ENCODE peak calls at places on chromosomes 3 and 15, in six cellular contexts. X, R, T, F, V and M are unnamed samples.

GRCh38 chr3:14144423-14145075 is 19.7 kb downstream of the TMEM43 start:
- DNase-seq in X (peak; percentile 51), R (peak; percentile 100), T (peak; percentile 99), F (no peak), V (peak; percentile 98), M (peak; percentile 66)

GRCh38 chr3:73727117-73727802 is 102.5 kb upstream of the PDZRN3 start:
- DNase-seq in X (peak; percentile 20), R (peak; percentile 98), T (peak; percentile 83), F (no peak), V (peak; percentile 42), M (peak; percentile 37)

GRCh38 chr3:12729313-12729676 is 29.8 kb downstream of the TMEM40 start:
- DNase-seq in X (no peak), R (no peak), T (peak; percentile 60), F (no peak), V (no peak), M (no peak)

GRCh38 chr15:22967084-22967770 is 12.9 kb downstream of the CYFIP1 start:
- DNase-seq in X (no peak), R (no peak), T (no peak), F (no peak), V (no peak), M (no peak)

GRCh38 chr3:14602006-14602803 is 49.4 kb upstream of the CCDC174 start:
- DNase-seq in X (no peak), R (no peak), T (no peak), F (no peak), V (no peak), M (peak; percentile 67)

GRCh38 chr15:80898040-80898439 is 91.6 kb downstream of the MESD start:
- DNase-seq in X (no peak), R (no peak), T (no peak), F (no peak), V (no peak), M (no peak)

GRCh38 chr15:78946493-78946892 is 1.6 kb upstream of the CTSH start:
- DNase-seq in X (no peak), R (no peak), T (no peak), F (no peak), V (no peak), M (no peak)

GRCh38 chr3:12180218-12180617 is 21.5 kb upstream of the TIMP4 start:
- DNase-seq in X (no peak), R (peak; percentile 31), T (peak; percentile 67), F (no peak), V (no peak), M (no peak)

GRCh38 chr3:51591231-51591630 is 52.7 kb downstream of the RAD54L2 start:
- DNase-seq in X (no peak), R (peak; percentile 77), T (peak; percentile 22), F (no peak), V (no peak), M (no peak)

GRCh38 chr15:99967841-99968371 is 234.7 kb upstream of the LYSMD4 start:
- DNase-seq in X (no peak), R (no peak), T (no peak), F (no peak), V (no peak), M (no peak)

GRCh38 chr3:77414881-77415280 is 375.0 kb downstream of the ROBO2 start:
- DNase-seq in X (no peak), R (no peak), T (no peak), F (no peak), V (no peak), M (no peak)

GRCh38 chr3:134795776-134796312 is 784 bp downstream of the EPHB1 start:
- DNase-seq in X (peak; percentile 40), R (peak; percentile 23), T (peak; percentile 8), F (no peak), V (no peak), M (peak; percentile 44)

GRCh38 chr3:4587838-4588105 is 94.6 kb downstream of the ITPR1 start:
- DNase-seq in X (no peak), R (no peak), T (no peak), F (no peak), V (no peak), M (no peak)
- H4K91ac ChIP-seq in X (no peak overlapping the region), R (no peak overlapping the region), T (no peak overlapping the region), F (no peak overlapping the region), V (no peak overlapping the region), M (no peak overlapping the region)

GRCh38 chr3:146375214-146375613 is 94.1 kb downstream of the PLSCR2 start:
- DNase-seq in X (no peak), R (no peak), T (peak; percentile 19), F (no peak), V (no peak), M (no peak)
- H3K18ac ChIP-seq in X (no peak overlapping the region), R (no peak overlapping the region), T (no peak overlapping the region), F (no peak overlapping the region), V (no peak overlapping the region), M (no peak overlapping the region)

GRCh38 chr3:186722457-186722856 is 5.3 kb downstream of the KNG1 start:
- DNase-seq in X (no peak), R (peak; percentile 6), T (no peak), F (peak; percentile 17), V (no peak), M (peak; percentile 65)

GRCh38 chr3:186719945-186720739 is 3.0 kb downstream of the KNG1 start:
- DNase-seq in X (no peak), R (no peak), T (no peak), F (no peak), V (no peak), M (no peak)

GRCh38 chr3:186724911-186725310 is 7.8 kb downstream of the KNG1 start:
- DNase-seq in X (no peak), R (no peak), T (no peak), F (peak; percentile 10), V (no peak), M (peak; percentile 41)
- H4K91ac ChIP-seq in X (no peak overlapping the region), R (no peak overlapping the region), T (no peak overlapping the region), F (no peak overlapping the region), V (no peak overlapping the region), M (no peak overlapping the region)

DNA sequence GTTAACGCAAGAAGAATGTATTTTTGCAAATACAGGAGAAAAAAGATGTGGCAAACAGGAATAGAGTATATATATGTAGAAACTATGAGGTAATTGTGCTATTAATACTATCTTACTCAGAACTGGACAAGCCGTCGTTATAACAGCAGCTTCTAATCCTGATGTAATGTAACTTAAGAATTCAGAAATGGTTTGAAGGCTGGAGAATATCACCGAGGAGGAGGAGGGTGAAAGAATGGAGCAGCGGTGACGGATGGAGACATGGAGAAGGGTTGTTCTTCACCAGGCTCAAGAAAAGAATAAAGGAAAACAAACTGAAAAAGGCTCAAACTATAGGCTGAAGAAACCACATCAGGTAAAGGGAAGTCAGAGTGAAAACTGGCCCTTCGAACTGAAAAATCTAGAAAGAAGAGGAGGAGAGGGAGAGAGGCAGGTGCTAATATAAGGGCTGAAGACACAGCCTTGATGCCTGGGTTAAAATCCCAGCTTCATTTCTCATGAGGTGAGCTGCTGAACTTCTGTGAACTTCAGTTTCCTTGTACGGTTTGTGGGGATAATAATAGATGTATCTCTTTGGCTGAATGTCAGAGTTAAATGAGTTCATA is 44.0 kb downstream of the GOLIM4 start:
- DNase-seq in X (no peak), R (peak; percentile 75), T (peak; percentile 89), F (no peak), V (no peak), M (no peak)
- H3K18ac ChIP-seq in X (no peak overlapping the region), R (no peak overlapping the region), T (peak overlapping the region; percentile 5), F (no peak overlapping the region), V (no peak overlapping the region), M (no peak overlapping the region)

GRCh38 chr15:37081985-37082384 is 18.4 kb downstream of the MEIS2 start:
- DNase-seq in X (no peak), R (no peak), T (no peak), F (no peak), V (peak; percentile 85), M (no peak)
- H4K91ac ChIP-seq in X (no peak overlapping the region), R (no peak overlapping the region), T (no peak overlapping the region), F (no peak overlapping the region), V (peak overlapping the region; percentile 24), M (no peak overlapping the region)

DNA sequence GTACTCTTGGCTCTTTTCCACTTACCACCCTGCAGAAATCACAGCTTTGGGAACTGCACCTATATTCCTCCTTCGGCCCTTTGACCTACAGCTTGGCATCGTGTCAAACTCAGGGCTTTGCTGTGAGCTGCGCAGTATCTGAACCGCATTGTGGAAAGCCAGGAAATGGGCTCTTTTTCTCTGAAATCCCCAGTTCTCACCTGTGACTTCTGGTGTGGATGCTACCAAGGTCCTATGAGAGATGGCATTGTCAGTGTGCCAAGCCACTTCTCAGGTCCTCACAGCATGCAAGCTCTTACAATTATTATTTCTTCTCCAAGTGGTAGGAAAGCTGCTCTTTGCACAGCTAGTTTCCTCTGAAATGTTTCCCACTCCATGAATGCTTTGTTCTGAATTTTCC is 450.6 kb upstream of the TBL1XR1 start:
- DNase-seq in X (no peak), R (no peak), T (no peak), F (no peak), V (no peak), M (no peak)
- H3K18ac ChIP-seq in X (no peak overlapping the region), R (no peak overlapping the region), T (no peak overlapping the region), F (no peak overlapping the region), V (no peak overlapping the region), M (no peak overlapping the region)

GRCh38 chr15:85030301-85031049 is 48.8 kb downstream of the PDE8A start:
- DNase-seq in X (no peak), R (peak; percentile 73), T (peak; percentile 38), F (no peak), V (peak; percentile 28), M (no peak)
- H4K91ac ChIP-seq in X (no peak overlapping the region), R (no peak overlapping the region), T (no peak overlapping the region), F (no peak overlapping the region), V (no peak overlapping the region), M (no peak overlapping the region)

DNA sequence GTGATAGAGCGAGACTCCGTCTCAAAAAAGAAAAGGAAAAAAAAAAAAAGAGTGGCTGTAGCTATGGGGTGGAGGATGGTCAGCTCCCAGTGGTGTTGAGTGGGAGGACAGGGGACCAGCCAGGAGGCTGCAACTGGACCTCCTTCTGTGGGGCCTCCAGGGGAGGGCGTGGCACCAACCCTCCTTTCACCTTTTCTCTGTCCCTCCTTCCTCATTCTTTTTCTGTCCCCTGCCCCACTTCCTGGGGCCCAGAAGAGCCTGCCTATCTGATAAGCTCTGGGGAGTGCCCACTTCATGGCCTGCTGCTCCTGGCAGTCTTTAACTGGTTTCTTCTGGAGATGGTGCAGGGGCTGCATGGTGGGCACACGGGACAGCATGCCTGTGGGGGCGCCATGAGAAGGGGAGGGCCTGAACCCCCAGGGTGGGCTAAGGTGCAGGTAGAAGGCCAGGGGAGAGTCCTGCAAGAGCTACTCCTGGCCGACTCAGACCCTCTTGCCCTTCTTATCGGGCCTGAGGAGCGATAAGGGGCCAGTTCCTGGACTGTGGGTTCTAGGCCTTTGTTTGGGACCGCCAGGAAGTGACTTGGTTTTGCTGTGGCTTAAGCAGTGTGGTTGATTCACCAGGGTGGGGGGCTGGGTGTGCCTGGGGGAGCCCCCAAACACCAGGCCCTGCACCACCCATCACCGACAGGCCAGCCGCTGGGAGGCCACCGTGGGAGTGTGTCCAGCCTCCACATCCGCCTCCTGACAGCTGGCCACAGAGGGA is 49.4 kb upstream of the FLNB start:
- DNase-seq in X (no peak), R (no peak), T (no peak), F (no peak), V (peak; percentile 39), M (no peak)
- H3K18ac ChIP-seq in X (peak overlapping the region; percentile 89), R (peak overlapping the region; percentile 12), T (no peak overlapping the region), F (no peak overlapping the region), V (no peak overlapping the region), M (peak overlapping the region; percentile 19)

DNA sequence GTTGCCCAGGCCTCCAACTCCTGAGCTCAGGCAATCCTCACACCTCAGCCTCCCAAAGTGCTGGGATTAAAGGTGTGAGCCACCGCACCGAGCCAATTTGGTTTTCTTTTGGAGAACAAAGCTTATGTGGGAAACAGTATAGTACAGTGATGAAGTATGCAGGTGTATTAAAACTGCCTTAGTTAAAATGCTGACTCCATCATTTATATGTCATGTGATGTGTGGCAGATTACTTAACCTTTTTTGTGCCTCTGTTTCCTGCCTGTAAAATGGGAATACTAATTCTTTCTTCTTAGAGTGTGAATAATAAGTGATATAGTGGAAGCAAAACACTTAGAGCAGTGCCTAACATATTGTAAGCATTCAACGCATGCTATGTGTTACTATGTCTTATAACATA is 48.0 kb upstream of the TEX55 start:
- DNase-seq in X (no peak), R (no peak), T (no peak), F (no peak), V (no peak), M (no peak)
- H4K91ac ChIP-seq in X (no peak overlapping the region), R (no peak overlapping the region), T (no peak overlapping the region), F (no peak overlapping the region), V (no peak overlapping the region), M (no peak overlapping the region)